ENCODE peak calls at places on chromosomes 1 and 21, in seven cellular contexts. I, S, W, A, Y, M and P are unnamed samples.

GRCh38 chr1:15966081-15966955 is 9.6 kb downstream of the ZBTB17 start:
- DNase-seq in I (no peak), S (peak), W (peak), A (no peak), Y (no peak), M (peak), P (no peak)

GRCh38 chr1:224183591-224184312 is 712 bp downstream of the DEGS1 start:
- DNase-seq in I (peak), S (peak), W (no peak), A (no peak), Y (peak), M (peak), P (peak)

GRCh38 chr1:29651684-29652665 is 415.7 kb downstream of the PTPRU start:
- DNase-seq in I (no peak), S (no peak), W (no peak), A (no peak), Y (no peak), M (no peak), P (no peak)

GRCh38 chr21:33897098-33897497 is 18.5 kb downstream of the ATP5PO start:
- DNase-seq in I (no peak), S (no peak), W (no peak), A (no peak), Y (no peak), M (no peak), P (no peak)

GRCh38 chr1:230977781-230978490 is 725 bp downstream of the TTC13 start:
- DNase-seq in I (no peak), S (peak), W (no peak), A (peak), Y (peak), M (peak), P (peak)

GRCh38 chr1:104019675-104020049 is 270.0 kb downstream of the AMY1C start:
- DNase-seq in I (no peak), S (no peak), W (no peak), A (no peak), Y (no peak), M (no peak), P (no peak)

GRCh38 chr1:77833521-77834100 is 54.2 kb downstream of the MIGA1 start:
- DNase-seq in I (no peak), S (no peak), W (no peak), A (no peak), Y (no peak), M (no peak), P (no peak)

GRCh38 chr1:221174598-221174997 is 295.4 kb downstream of the HLX start:
- DNase-seq in I (no peak), S (peak), W (no peak), A (no peak), Y (no peak), M (no peak), P (no peak)

GRCh38 chr1:9668080-9668479 is 16.5 kb downstream of the PIK3CD start:
- DNase-seq in I (no peak), S (no peak), W (no peak), A (no peak), Y (no peak), M (no peak), P (no peak)

GRCh38 chr1:9672444-9672843 is 20.9 kb downstream of the PIK3CD start:
- DNase-seq in I (no peak), S (no peak), W (no peak), A (no peak), Y (no peak), M (no peak), P (no peak)

GRCh38 chr1:9665193-9665592 is 13.7 kb downstream of the PIK3CD start:
- DNase-seq in I (no peak), S (no peak), W (no peak), A (no peak), Y (no peak), M (no peak), P (no peak)

GRCh38 chr1:9671377-9672140 is 20.0 kb downstream of the PIK3CD start:
- DNase-seq in I (no peak), S (no peak), W (no peak), A (peak), Y (no peak), M (peak), P (no peak)

GRCh38 chr1:9670085-9670484 is 18.6 kb downstream of the PIK3CD start:
- DNase-seq in I (no peak), S (no peak), W (no peak), A (no peak), Y (no peak), M (no peak), P (no peak)
- TF ChIP-seq POLR2A in I (no peak), S (no peak), W (no peak), A (no peak), Y (no peak), M (no peak), P (no peak)

GRCh38 chr1:21886486-21887215 is 50.5 kb downstream of the HSPG2 start:
- DNase-seq in I (no peak), S (no peak), W (no peak), A (no peak), Y (no peak), M (no peak), P (no peak)
- TF ChIP-seq POLR2A in I (no peak), S (no peak), W (no peak), A (no peak), Y (no peak), M (no peak), P (no peak)

DNA sequence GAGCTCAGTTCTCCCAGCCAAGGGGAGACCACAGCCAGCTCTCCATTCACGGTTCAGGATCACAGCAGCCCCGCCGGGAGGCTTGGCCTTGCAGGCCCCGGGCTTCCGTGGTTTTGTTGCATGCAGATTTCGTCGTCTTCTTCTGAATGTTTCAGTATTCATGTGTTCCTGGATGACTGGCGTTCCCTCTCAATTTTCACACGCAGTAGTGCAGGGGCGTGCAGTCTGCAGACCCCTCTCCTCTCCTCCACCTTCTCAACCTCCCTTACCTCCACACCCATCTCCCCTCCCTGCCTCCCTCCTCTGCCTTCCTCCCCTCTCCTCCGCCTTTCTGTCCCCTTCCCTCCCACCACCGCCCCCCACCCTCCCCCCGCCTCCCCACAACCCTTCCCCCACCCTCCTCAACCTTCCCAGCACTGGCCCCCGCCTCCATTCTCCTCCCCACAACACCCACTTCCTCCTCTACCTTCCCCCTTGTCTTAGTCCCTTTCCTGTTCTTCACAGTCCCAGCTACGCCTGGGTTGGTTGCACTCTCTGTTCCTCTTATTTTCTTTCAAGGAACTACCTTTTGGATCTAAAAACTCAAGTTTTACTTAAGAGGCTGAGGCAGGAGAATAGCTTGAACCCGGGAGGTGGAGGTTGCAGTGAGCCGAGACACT is 8.4 kb upstream of the SLC19A1 start:
- DNase-seq in I (peak), S (peak), W (peak), A (no peak), Y (peak), M (no peak), P (no peak)
- TF ChIP-seq POLR2A in I (no peak), S (peak), W (peak), A (no peak), Y (no peak), M (no peak), P (peak)

GRCh38 chr1:25864434-25864833 is 5.2 kb upstream of the AUNIP start:
- DNase-seq in I (no peak), S (no peak), W (no peak), A (no peak), Y (no peak), M (no peak), P (no peak)

GRCh38 chr1:25869909-25870606 is 5.5 kb downstream of the PAQR7 start:
- DNase-seq in I (no peak), S (peak), W (no peak), A (no peak), Y (no peak), M (no peak), P (no peak)

GRCh38 chr1:25866288-25866687 is 7.0 kb upstream of the AUNIP start:
- DNase-seq in I (no peak), S (no peak), W (no peak), A (no peak), Y (no peak), M (no peak), P (no peak)

GRCh38 chr1:25870614-25871013 is 4.9 kb downstream of the PAQR7 start:
- DNase-seq in I (no peak), S (no peak), W (no peak), A (no peak), Y (no peak), M (no peak), P (no peak)

DNA sequence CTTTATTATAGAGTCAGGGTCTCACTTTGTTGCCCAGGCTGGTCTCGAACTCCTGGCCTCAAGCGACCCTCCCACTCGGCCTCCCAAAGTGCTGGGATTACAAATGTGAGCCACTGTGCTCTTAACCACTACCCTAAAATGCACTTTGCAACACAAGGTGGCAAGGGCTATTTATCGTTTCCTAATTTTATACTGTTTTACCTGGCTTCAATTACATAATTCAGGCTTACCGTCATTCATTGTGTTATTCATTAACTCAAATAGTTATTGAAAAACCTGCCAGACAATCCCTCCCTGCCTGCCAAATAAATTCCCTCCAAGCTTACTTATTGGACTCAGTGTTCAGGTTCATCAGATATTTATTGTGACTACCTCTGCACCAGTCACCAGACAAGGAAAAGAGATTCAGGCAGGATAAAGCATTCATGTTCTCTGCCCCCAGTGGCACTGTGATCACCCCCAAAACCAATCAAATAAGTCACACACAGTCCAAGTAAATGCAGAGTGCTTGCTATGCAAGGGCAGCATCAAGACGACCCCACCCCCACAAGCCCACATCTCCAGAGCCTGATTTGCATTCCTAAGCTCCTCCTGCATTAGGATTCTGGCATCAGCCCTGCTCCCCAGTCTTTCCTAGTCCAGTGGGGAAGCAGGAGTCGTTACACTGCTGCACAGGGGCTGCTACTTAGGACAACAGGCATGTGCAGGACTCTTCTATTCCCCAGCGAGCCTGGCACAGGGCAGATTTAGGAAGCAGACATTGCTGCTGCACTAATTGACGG is 8.1 kb downstream of the PAQR7 start:
- DNase-seq in I (no peak), S (no peak), W (no peak), A (no peak), Y (no peak), M (no peak), P (no peak)
- TF ChIP-seq POLR2A in I (no peak), S (no peak), W (no peak), A (no peak), Y (no peak), M (no peak), P (no peak)